ENCODE peak calls at places on chromosomes 12 and 14, in eight cellular contexts. T is NCI-H510A treated with DMSO at 0.1 percent for 48 hours; C is CD8-positive, alpha-beta T cell; R is HEK293T; B is HFF-Myc; G is WERI-Rb-1; N is stimulated activated CD8-positive, alpha-beta memory T cell treated with anti-CD3 and anti-CD28 coated beads, Interleukin-4, amount 100 ng/mL, for 4 hours; W is AG08396. V is an unnamed sample.

GRCh38 chr12:104669851-104670337 is 213.1 kb downstream of the CHST11 start:
- DNase-seq in T (no peak), C (peak), R (no peak), B (no peak), G (no peak), N (no peak), W (no peak), V (no peak)

GRCh38 chr14:106200539-106201310 is 674.3 kb downstream of the TMEM121 start:
- DNase-seq in T (no peak), C (no peak), R (no peak), B (no peak), G (no peak), N (no peak), W (no peak), V (no peak)

GRCh38 chr14:24935796-24936195 is 114.2 kb downstream of the STXBP6 start:
- DNase-seq in T (no peak), C (no peak), R (no peak), B (peak), G (no peak), N (no peak), W (no peak), V (no peak)

GRCh38 chr12:49108958-49109404 is 1.7 kb downstream of the LMBR1L start:
- DNase-seq in T (peak), C (no peak), R (no peak), B (no peak), G (peak), N (no peak), W (peak), V (no peak)

GRCh38 chr14:22282429-22282828 is 306.6 kb downstream of the DAD1 start:
- DNase-seq in T (no peak), C (no peak), R (no peak), B (no peak), G (no peak), N (no peak), W (no peak), V (no peak)

GRCh38 chr12:57008113-57008687 is 1.9 kb upstream of the ZBTB39 start:
- DNase-seq in T (peak), C (no peak), R (peak), B (peak), G (no peak), N (no peak), W (peak), V (peak)

GRCh38 chr14:96349286-96350075 is 13.7 kb downstream of the ATG2B start:
- DNase-seq in T (no peak), C (no peak), R (no peak), B (no peak), G (no peak), N (no peak), W (no peak), V (no peak)

GRCh38 chr12:113098428-113099028 is 37.0 kb downstream of the RASAL1 start:
- DNase-seq in T (peak), C (peak), R (peak), B (peak), G (peak), N (peak), W (peak), V (peak)

GRCh38 chr14:75125617-75126016 is 1.2 kb downstream of the NEK9 start:
- DNase-seq in T (no peak), C (no peak), R (no peak), B (peak), G (no peak), N (no peak), W (peak), V (no peak)

GRCh38 chr12:130826151-130826801 is 12.8 kb downstream of the STX2 start:
- DNase-seq in T (no peak), C (peak), R (peak), B (no peak), G (peak), N (peak), W (peak), V (no peak)

GRCh38 chr14:64594438-64594837 is 44.7 kb downstream of the PPP1R36 start:
- DNase-seq in T (no peak), C (no peak), R (no peak), B (no peak), G (no peak), N (no peak), W (no peak), V (no peak)

GRCh38 chr12:13103391-13104033 is at the start of gene GSG1:
- DNase-seq in T (no peak), C (no peak), R (no peak), B (no peak), G (no peak), N (no peak), W (no peak), V (no peak)

GRCh38 chr14:45426685-45427282 is 173.8 kb upstream of the MIS18BP1 start:
- DNase-seq in T (peak), C (no peak), R (peak), B (peak), G (peak), N (no peak), W (peak), V (peak)

GRCh38 chr12:31317471-31318397 is 8.2 kb downstream of the SINHCAF start:
- DNase-seq in T (peak), C (no peak), R (no peak), B (no peak), G (no peak), N (no peak), W (no peak), V (no peak)

GRCh38 chr12:57604454-57605307 is at the start of gene DTX3:
- DNase-seq in T (peak), C (peak), R (no peak), B (no peak), G (peak), N (no peak), W (peak), V (peak)

GRCh38 chr12:101829639-101830390 is 944 bp downstream of the GNPTAB start:
- DNase-seq in T (peak), C (no peak), R (no peak), B (no peak), G (no peak), N (no peak), W (no peak), V (peak)

GRCh38 chr12:123519151-123520001 is 14.1 kb downstream of the RILPL1 start:
- DNase-seq in T (peak), C (no peak), R (no peak), B (no peak), G (no peak), N (no peak), W (peak), V (no peak)

GRCh38 chr12:90963946-90964345 is 9.0 kb upstream of the CCER1 start:
- DNase-seq in T (no peak), C (no peak), R (no peak), B (no peak), G (no peak), N (no peak), W (no peak), V (no peak)

GRCh38 chr14:53529519-53529918 is 376.4 kb upstream of the DDHD1 start:
- DNase-seq in T (no peak), C (no peak), R (no peak), B (no peak), G (no peak), N (no peak), W (no peak), V (no peak)

GRCh38 chr14:51507556-51508511 is 143.9 kb upstream of the FRMD6 start:
- DNase-seq in T (peak), C (no peak), R (peak), B (peak), G (peak), N (no peak), W (peak), V (no peak)

GRCh38 chr12:106106892-106107291 is 31.9 kb downstream of the NUAK1 start:
- DNase-seq in T (no peak), C (no peak), R (no peak), B (no peak), G (no peak), N (no peak), W (no peak), V (no peak)

GRCh38 chr12:80830533-80831088 is 107.1 kb downstream of the LIN7A start:
- DNase-seq in T (no peak), C (no peak), R (no peak), B (no peak), G (no peak), N (no peak), W (no peak), V (no peak)

GRCh38 chr14:90461425-90461824 is 64.6 kb downstream of the CALM1 start:
- DNase-seq in T (no peak), C (no peak), R (no peak), B (no peak), G (no peak), N (no peak), W (no peak), V (no peak)

GRCh38 chr14:104681689-104682074 is 7.7 kb upstream of the INF2 start:
- DNase-seq in T (peak), C (no peak), R (no peak), B (peak), G (peak), N (no peak), W (peak), V (no peak)